ENCODE peak calls at places on chromosomes 6 and 20, in four cellular contexts. One of them, this sample, is unnamed.

GRCh38 chr6:132320007-132320406 is 81.3 kb downstream of the MOXD1 start:
- DNase-seq in K562: no peak
- DNase-seq in transverse colon: no peak
- DNase-seq in psoas muscle: no peak
- DNase-seq in this sample: no peak

GRCh38 chr6:157944983-157945931 is 36.4 kb upstream of the SYNJ2 start:
- DNase-seq in transverse colon: no peak
- DNase-seq in psoas muscle: no peak
- DNase-seq in K562: no peak
- DNase-seq in this sample: no peak

GRCh38 chr6:167565884-167566491 is 241.1 kb downstream of the TTLL2 start:
- DNase-seq in K562: peak; percentile 32
- DNase-seq in transverse colon: no peak
- DNase-seq in psoas muscle: no peak
- DNase-seq in this sample: peak; percentile 35

GRCh38 chr20:36301359-36302119 is 4.6 kb upstream of the DLGAP4 start:
- DNase-seq in transverse colon: no peak
- DNase-seq in K562: no peak
- DNase-seq in psoas muscle: peak; percentile 11
- DNase-seq in this sample: no peak

GRCh38 chr6:73144516-73144915 is 80.8 kb downstream of the KHDC1L start:
- DNase-seq in K562: no peak
- DNase-seq in transverse colon: no peak
- DNase-seq in psoas muscle: no peak
- DNase-seq in this sample: no peak

GRCh38 chr6:105835373-105835772 is 250.8 kb upstream of the PRDM1 start:
- DNase-seq in K562: peak; percentile 79
- DNase-seq in transverse colon: peak; percentile 16
- DNase-seq in psoas muscle: no peak
- DNase-seq in this sample: no peak

GRCh38 chr6:30881392-30881986 is 2.8 kb upstream of the DDR1 start:
- DNase-seq in psoas muscle: no peak
- DNase-seq in transverse colon: no peak
- DNase-seq in K562: no peak
- DNase-seq in this sample: no peak

GRCh38 chr6:44006123-44006871 is 121.0 kb downstream of the MRPL14 start:
- DNase-seq in K562: no peak
- DNase-seq in psoas muscle: peak; percentile 35
- DNase-seq in transverse colon: no peak
- DNase-seq in this sample: no peak

GRCh38 chr6:155549928-155550327 is 94.3 kb upstream of the NOX3 start:
- DNase-seq in K562: no peak
- DNase-seq in transverse colon: no peak
- DNase-seq in psoas muscle: no peak
- DNase-seq in this sample: no peak

GRCh38 chr6:105781248-105781647 is 304.9 kb upstream of the PRDM1 start:
- DNase-seq in transverse colon: no peak
- DNase-seq in psoas muscle: peak; percentile 54
- DNase-seq in K562: peak; percentile 27
- DNase-seq in this sample: no peak

GRCh38 chr6:37615564-37616340 is 81.9 kb downstream of the MDGA1 start:
- DNase-seq in psoas muscle: no peak
- DNase-seq in K562: peak; percentile 61
- DNase-seq in transverse colon: no peak
- DNase-seq in this sample: no peak

GRCh38 chr6:41503841-41504525 is 42.2 kb upstream of the FOXP4 start:
- DNase-seq in K562: no peak
- DNase-seq in psoas muscle: no peak
- DNase-seq in transverse colon: no peak
- DNase-seq in this sample: no peak

GRCh38 chr6:88992741-88993557 is 29.5 kb upstream of the RNGTT start:
- DNase-seq in transverse colon: no peak
- DNase-seq in K562: no peak
- DNase-seq in psoas muscle: no peak
- DNase-seq in this sample: no peak

GRCh38 chr6:25389501-25389900 is 110.3 kb downstream of the CARMIL1 start:
- DNase-seq in transverse colon: no peak
- DNase-seq in K562: no peak
- DNase-seq in psoas muscle: no peak
- DNase-seq in this sample: no peak

GRCh38 chr6:38113810-38114577 is 294.5 kb downstream of the ZFAND3 start:
- DNase-seq in K562: no peak
- DNase-seq in transverse colon: no peak
- DNase-seq in psoas muscle: no peak
- DNase-seq in this sample: no peak

GRCh38 chr20:62949153-62949821 is 3.2 kb upstream of the SLC17A9 start:
- DNase-seq in K562: no peak
- DNase-seq in transverse colon: no peak
- DNase-seq in psoas muscle: no peak
- DNase-seq in this sample: no peak

GRCh38 chr20:62951896-62952372 is 575 bp upstream of the SLC17A9 start:
- DNase-seq in psoas muscle: peak; percentile 42
- DNase-seq in transverse colon: no peak
- DNase-seq in K562: no peak
- DNase-seq in this sample: no peak

GRCh38 chr20:62951143-62951895 is 1.2 kb upstream of the SLC17A9 start:
- DNase-seq in psoas muscle: no peak
- DNase-seq in K562: no peak
- DNase-seq in transverse colon: no peak
- DNase-seq in this sample: no peak

GRCh38 chr20:62950741-62951140 is 1.8 kb upstream of the SLC17A9 start:
- DNase-seq in K562: no peak
- DNase-seq in psoas muscle: peak; percentile 19
- DNase-seq in transverse colon: no peak
- DNase-seq in this sample: no peak

GRCh38 chr20:62949887-62950286 is 2.6 kb upstream of the SLC17A9 start:
- DNase-seq in psoas muscle: no peak
- DNase-seq in K562: no peak
- DNase-seq in transverse colon: no peak
- DNase-seq in this sample: no peak
- H3K27ac ChIP-seq in psoas muscle: no peak overlapping the region
- H3K27ac ChIP-seq in K562: no peak overlapping the region
- H3K27ac ChIP-seq in transverse colon: no peak overlapping the region
- H3K27ac ChIP-seq in this sample: no peak overlapping the region

DNA sequence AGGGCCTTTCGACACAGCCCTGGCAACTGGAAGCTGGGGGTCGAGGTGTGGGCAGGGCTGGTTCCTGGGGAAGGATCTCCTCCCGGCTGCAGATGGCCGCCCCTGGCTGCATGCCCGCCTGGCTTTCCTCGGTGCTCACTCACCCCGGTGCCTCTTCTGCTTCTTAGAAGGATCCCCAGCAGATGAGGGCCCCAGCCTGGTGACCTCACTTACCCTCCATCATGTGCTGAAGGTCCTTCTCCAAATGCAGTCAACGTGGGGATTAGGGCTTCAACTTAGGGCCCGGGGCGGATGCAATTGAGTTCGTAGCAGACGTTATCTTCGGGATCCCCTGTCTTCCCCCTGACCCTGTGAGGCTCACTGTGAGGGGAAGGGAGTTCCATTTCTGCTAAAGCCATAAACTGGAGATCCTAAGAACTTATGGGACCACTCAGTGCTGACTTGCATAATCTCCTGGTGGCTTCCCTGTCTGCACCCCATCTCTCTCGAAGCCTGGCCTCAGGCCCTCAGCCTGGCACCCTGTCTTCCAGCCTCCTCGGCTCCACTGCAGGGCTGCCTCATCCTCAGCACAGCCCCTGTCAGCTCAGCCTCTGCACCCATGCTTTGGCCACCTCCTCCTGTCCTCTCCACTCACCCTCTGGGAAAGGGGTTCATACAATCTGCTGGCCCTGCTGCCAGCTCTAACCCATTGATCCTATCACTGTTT is 92.6 kb downstream of the THBS2 start:
- DNase-seq in transverse colon: no peak
- DNase-seq in K562: no peak
- DNase-seq in psoas muscle: peak; percentile 46
- DNase-seq in this sample: peak; percentile 25
- H3K27ac ChIP-seq in transverse colon: no peak overlapping the region
- H3K27ac ChIP-seq in K562: no peak overlapping the region
- H3K27ac ChIP-seq in psoas muscle: no peak overlapping the region
- H3K27ac ChIP-seq in this sample: no peak overlapping the region

GRCh38 chr6:46490425-46491200 is 636 bp downstream of the RCAN2 start:
- DNase-seq in psoas muscle: peak; percentile 65
- DNase-seq in transverse colon: peak; percentile 45
- DNase-seq in K562: no peak
- DNase-seq in this sample: no peak

GRCh38 chr6:46486186-46486585 is 5.1 kb downstream of the RCAN2 start:
- DNase-seq in transverse colon: no peak
- DNase-seq in K562: no peak
- DNase-seq in psoas muscle: no peak
- DNase-seq in this sample: no peak

GRCh38 chr6:46491789-46492547 is 719 bp upstream of the RCAN2 start:
- DNase-seq in transverse colon: peak; percentile 34
- DNase-seq in psoas muscle: peak; percentile 68
- DNase-seq in K562: no peak
- DNase-seq in this sample: no peak

DNA sequence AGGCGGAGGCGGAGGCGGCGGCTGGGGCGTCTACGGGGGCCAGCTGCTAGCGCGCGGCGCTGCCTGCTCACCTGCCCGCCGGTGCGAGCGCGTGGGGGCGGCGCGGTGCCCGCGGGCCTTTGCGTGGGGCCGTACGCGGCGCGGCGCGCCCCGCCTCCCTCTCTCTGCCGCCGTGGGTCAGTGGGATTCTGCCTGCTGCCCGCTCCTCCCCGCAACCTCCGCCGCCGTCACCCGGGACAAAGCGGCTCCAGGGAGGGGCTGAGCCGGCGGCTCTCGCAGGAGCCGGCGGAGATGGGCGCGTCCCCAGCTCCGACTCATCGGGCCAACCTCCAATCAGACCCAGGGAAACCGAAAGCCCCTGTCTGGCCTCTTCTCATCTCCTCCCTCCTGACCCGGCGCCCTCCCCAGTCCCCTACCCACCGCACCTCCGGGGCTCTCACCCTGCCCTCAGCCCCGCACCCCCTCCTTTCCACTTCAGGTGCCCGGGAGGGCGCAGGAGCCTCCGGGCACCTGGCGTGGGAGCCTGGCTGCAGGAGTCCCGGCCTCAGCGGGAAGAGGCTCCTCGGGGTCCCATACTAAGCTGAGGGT is at the start of gene RCAN2:
- DNase-seq in psoas muscle: peak; percentile 84
- DNase-seq in transverse colon: peak; percentile 60
- DNase-seq in K562: no peak
- DNase-seq in this sample: peak; percentile 63
- H3K27ac ChIP-seq in psoas muscle: peak within 1 kb of the TSS; percentile 70
- H3K27ac ChIP-seq in transverse colon: peak within 1 kb of the TSS; percentile 81
- H3K27ac ChIP-seq in K562: no peak within 1 kb of the TSS
- H3K27ac ChIP-seq in this sample: no peak within 1 kb of the TSS

DNA sequence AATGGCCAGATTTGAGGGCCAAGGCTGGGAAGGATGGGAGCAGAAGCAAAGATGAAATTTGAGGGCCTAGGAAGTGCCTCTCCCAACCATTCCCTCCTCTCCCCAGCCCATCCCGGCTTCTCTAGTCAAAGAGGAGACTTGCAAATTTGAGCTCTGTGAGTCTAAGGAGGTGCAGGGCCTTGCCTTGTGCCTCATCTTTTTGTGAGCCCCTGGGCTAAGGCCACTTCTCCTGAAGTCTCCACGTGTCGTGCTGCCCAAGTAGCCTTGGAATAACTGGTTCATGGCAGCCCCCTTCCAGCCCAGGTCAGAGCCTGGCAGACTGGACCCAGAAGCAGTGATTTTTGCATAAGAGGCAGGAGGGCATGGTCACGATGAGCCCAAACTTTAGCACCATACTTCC is 6.7 kb downstream of the PTGIS start:
- DNase-seq in transverse colon: peak; percentile 1
- DNase-seq in K562: no peak
- DNase-seq in psoas muscle: no peak
- DNase-seq in this sample: no peak
- H3K27ac ChIP-seq in transverse colon: peak overlapping the region; percentile 48
- H3K27ac ChIP-seq in K562: no peak overlapping the region
- H3K27ac ChIP-seq in psoas muscle: no peak overlapping the region
- H3K27ac ChIP-seq in this sample: no peak overlapping the region

GRCh38 chr6:131017962-131018361 is 45.1 kb downstream of the EPB41L2 start:
- DNase-seq in transverse colon: no peak
- DNase-seq in K562: no peak
- DNase-seq in psoas muscle: no peak
- DNase-seq in this sample: no peak
- H3K27ac ChIP-seq in transverse colon: no peak overlapping the region
- H3K27ac ChIP-seq in K562: no peak overlapping the region
- H3K27ac ChIP-seq in psoas muscle: no peak overlapping the region
- H3K27ac ChIP-seq in this sample: no peak overlapping the region

GRCh38 chr6:116512709-116513108 is 1.3 kb downstream of the CALHM5 start:
- DNase-seq in K562: no peak
- DNase-seq in psoas muscle: no peak
- DNase-seq in transverse colon: no peak
- DNase-seq in this sample: no peak
- H3K27ac ChIP-seq in K562: no peak overlapping the region
- H3K27ac ChIP-seq in psoas muscle: peak overlapping the region; percentile 75
- H3K27ac ChIP-seq in transverse colon: peak overlapping the region; percentile 84
- H3K27ac ChIP-seq in this sample: no peak overlapping the region

DNA sequence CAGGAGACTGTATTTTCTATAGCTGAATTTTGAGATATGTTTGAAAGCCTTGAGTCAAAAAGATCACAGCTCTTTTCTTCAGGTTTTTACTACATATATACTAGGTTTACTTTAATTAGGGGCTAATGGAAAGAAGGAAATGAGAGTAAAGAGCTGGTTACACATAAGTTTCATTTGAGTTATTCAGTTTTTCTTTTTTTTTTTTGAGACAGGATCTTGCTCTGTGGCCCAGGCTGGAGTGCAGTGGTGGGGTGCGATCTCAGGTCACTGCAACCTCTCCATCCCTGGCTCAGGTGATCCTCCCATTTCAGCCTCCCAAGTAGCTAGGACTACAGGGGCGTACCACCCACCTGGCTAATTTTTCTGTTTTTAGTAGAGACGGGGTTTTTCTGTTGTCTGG is 4.8 kb downstream of the ARFGEF2 start:
- DNase-seq in K562: no peak
- DNase-seq in psoas muscle: no peak
- DNase-seq in transverse colon: no peak
- DNase-seq in this sample: no peak
- H3K27ac ChIP-seq in K562: no peak overlapping the region
- H3K27ac ChIP-seq in psoas muscle: no peak overlapping the region
- H3K27ac ChIP-seq in transverse colon: peak overlapping the region; percentile 49
- H3K27ac ChIP-seq in this sample: no peak overlapping the region

GRCh38 chr20:63490416-63490815 is 8.5 kb downstream of the EEF1A2 start:
- DNase-seq in transverse colon: no peak
- DNase-seq in K562: no peak
- DNase-seq in psoas muscle: peak; percentile 63
- DNase-seq in this sample: no peak

GRCh38 chr20:63486300-63486855 is 12.5 kb downstream of the EEF1A2 start:
- DNase-seq in K562: no peak
- DNase-seq in transverse colon: no peak
- DNase-seq in psoas muscle: no peak
- DNase-seq in this sample: no peak

GRCh38 chr20:63488331-63489251 is 10.3 kb downstream of the EEF1A2 start:
- DNase-seq in K562: no peak
- DNase-seq in transverse colon: no peak
- DNase-seq in psoas muscle: peak; percentile 53
- DNase-seq in this sample: no peak

GRCh38 chr20:63487116-63487764 is 11.6 kb downstream of the EEF1A2 start:
- DNase-seq in transverse colon: no peak
- DNase-seq in psoas muscle: peak; percentile 47
- DNase-seq in K562: no peak
- DNase-seq in this sample: no peak

GRCh38 chr20:63487781-63488241 is 11.1 kb downstream of the EEF1A2 start:
- DNase-seq in K562: no peak
- DNase-seq in psoas muscle: peak; percentile 49
- DNase-seq in transverse colon: no peak
- DNase-seq in this sample: no peak
- H3K27ac ChIP-seq in K562: no peak overlapping the region
- H3K27ac ChIP-seq in psoas muscle: no peak overlapping the region
- H3K27ac ChIP-seq in transverse colon: no peak overlapping the region
- H3K27ac ChIP-seq in this sample: no peak overlapping the region